ENCODE peak calls at places on chromosomes 2 and 18, in four cellular contexts. V, Q, X and M are unnamed samples.

GRCh38 chr18:57276720-57277284 is 75.6 kb upstream of the ST8SIA3 start:
- DNase-seq in V (no peak), X (no peak), Q (peak), M (no peak)

GRCh38 chr18:22257022-22257543 is 87.7 kb downstream of the GATA6 start:
- DNase-seq in Q (no peak), X (no peak), V (no peak), M (no peak)

GRCh38 chr18:61995547-61996062 is 102.8 kb upstream of the RNF152 start:
- DNase-seq in Q (no peak), V (no peak), X (no peak), M (no peak)

GRCh38 chr2:24815171-24815570 is 21.9 kb downstream of the CENPO start:
- DNase-seq in X (no peak), V (no peak), Q (no peak), M (no peak)

GRCh38 chr2:54907663-54908062 is 142.6 kb downstream of the RTN4 start:
- DNase-seq in Q (no peak), X (no peak), V (no peak), M (no peak)

GRCh38 chr2:224440988-224441387 is 39.1 kb upstream of the FAM124B start:
- DNase-seq in X (no peak), V (no peak), Q (no peak), M (no peak)

GRCh38 chr2:101340141-101340541 is 31.6 kb upstream of the RNF149 start:
- DNase-seq in V (no peak), X (no peak), Q (peak), M (no peak)

GRCh38 chr2:150159300-150159699 is 328.2 kb downstream of the RND3 start:
- DNase-seq in Q (no peak), V (no peak), X (no peak), M (no peak)

DNA sequence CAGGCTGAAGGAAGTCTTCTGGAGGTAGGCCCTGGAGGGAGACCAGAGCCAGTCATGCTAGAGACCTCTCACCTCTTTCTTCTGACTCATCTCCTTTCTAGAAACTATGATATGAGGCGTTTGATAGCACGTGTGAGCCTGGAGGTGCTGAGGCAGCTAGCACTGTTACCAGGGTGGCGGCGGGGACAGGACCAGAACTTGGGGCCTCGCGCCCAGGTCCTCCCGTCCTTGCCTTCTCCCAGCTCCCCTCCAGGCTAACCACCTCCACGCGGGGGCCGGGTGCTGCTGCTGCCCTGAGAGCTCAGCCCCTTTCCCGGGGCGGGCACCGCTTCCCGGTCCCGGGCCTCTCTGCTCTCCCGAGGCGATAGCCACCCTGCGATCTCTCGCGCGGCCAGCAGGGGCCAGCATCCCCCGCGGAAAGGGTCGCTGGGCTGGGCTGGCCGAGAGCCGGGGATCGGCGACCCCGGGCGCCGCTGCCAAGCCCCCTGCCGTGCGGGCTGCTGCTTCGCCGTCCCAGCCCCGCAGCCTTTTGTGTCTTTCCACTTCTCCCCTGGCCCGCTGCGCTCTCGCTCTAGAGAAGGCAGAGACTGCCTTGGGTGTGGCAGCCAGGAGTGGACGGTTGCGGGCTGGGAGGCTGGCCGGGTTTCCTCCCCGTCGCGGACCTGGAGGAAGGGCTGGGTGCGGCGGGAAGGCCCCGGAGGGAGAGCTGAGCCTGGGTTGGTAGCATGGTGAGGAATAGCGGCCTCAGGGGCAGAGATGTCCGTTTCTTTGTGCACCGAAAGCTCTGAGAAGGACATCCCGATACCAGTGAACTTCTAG is 49.1 kb downstream of the TMEM17 start:
- DNase-seq in Q (peak), X (no peak), V (peak), M (no peak)
- TF ChIP-seq CTCF in Q (peak), X (peak), V (peak), M (peak)

GRCh38 chr2:188332619-188333018 is 40.9 kb downstream of the GULP1 start:
- DNase-seq in X (no peak), Q (no peak), V (no peak), M (no peak)

GRCh38 chr2:188328419-188328818 is 36.7 kb downstream of the GULP1 start:
- DNase-seq in Q (no peak), V (no peak), X (no peak), M (no peak)

GRCh38 chr2:188330316-188331053 is 38.8 kb downstream of the GULP1 start:
- DNase-seq in Q (peak), X (no peak), V (no peak), M (no peak)

GRCh38 chr2:188338463-188338862 is 46.8 kb downstream of the GULP1 start:
- DNase-seq in V (no peak), Q (no peak), X (no peak), M (no peak)

DNA sequence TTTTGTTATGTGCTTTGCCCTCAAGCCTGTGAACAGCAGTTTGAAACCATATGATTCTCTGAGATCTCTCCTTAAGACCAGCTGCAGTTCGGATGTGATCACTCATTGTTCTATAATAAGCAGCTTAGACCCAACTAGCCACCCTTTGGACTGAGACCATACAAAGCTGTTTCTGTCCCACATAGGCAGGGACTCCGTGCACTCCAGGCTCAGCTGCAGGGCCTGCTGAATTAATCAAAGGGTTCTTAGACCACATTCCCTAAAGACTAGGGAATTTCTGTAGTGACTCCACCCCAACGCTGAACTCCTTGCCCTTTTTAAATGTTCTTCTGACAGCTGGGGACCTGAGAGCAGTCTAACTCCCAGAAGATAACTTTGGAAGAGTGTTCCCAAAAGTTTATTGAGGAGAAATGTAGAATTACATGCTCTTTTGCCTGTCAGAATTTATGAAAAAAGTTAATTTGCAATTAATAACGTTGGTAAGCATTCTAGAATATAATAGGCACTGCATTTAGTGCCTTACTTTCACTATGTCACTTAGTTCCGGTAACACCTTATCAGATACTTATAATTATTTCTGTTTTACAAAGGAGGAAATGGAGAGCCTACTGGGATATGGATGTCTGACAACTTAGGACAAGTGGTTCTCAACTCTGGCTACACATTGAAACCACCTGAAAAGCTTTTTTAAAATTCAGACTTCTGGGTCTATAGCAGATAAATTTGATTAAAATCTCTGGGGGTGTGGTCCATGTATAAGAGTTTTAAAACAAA is 42.3 kb downstream of the GULP1 start:
- DNase-seq in X (no peak), Q (no peak), V (no peak), M (no peak)
- H3K4me3 ChIP-seq in X (no peak), Q (no peak), V (no peak), M (no peak)

GRCh38 chr2:86297382-86298147 is 39.9 kb downstream of the REEP1 start:
- DNase-seq in Q (peak), V (no peak), X (no peak), M (no peak)
- TF ChIP-seq CTCF in Q (peak), V (peak), X (no peak), M (no peak)

GRCh38 chr2:197925204-197925603 is 120.8 kb downstream of the PLCL1 start:
- DNase-seq in Q (no peak), V (no peak), X (no peak), M (no peak)
- H3K4me3 ChIP-seq in Q (no peak), V (no peak), X (no peak), M (no peak)

DNA sequence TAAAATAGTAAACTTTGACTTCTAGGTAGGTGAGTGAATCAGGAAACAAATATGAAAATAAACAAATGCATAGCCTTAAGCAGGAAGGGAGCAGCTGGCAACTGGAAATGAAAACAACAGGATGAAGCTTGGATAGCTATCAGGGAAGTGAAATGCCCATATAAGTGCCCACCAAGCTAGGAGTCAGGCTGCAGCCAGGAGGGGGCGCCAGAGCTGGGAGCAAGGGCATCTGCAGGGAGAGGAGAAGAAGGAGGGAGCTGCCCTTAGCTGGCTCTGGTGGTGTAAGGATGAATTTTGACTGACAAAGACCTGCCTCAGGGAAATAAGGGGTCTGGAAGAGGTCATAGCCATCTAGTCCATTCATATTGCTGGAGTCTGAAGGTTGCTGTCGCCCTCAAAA is 298.3 kb downstream of the TDRD15 start:
- DNase-seq in Q (peak), V (peak), X (no peak), M (no peak)
- TF ChIP-seq CTCF in Q (peak), V (peak), X (peak), M (peak)